ENCODE peak calls at places on chromosomes 13 and 19, in six cellular contexts. R is A549, M is SK-N-SH, S is H1, V is GM12878, N is K562. K is an unnamed sample.

GRCh38 chr19:18097993-18098890 is 664 bp downstream of the MAST3 start:
- DNase-seq in R (no peak), M (no peak), S (no peak), V (no peak), N (no peak), K (no peak)

GRCh38 chr19:12788682-12789097 is 2.6 kb upstream of the JUNB start:
- DNase-seq in R (peak), M (peak), S (no peak), V (peak), N (no peak), K (peak)

GRCh38 chr19:10567696-10568443 is 909 bp downstream of the CDKN2D start:
- DNase-seq in R (no peak), M (no peak), S (no peak), V (no peak), N (no peak), K (no peak)

GRCh38 chr13:112730157-112730671 is 40.4 kb downstream of the ATP11A start:
- DNase-seq in R (no peak), M (no peak), S (no peak), V (no peak), N (no peak), K (no peak)

GRCh38 chr13:53490732-53491131 is 462.1 kb downstream of the OLFM4 start:
- DNase-seq in R (no peak), M (no peak), S (no peak), V (no peak), N (no peak), K (no peak)

GRCh38 chr13:106597190-106597589 is 29.3 kb upstream of the ARGLU1 start:
- DNase-seq in R (no peak), M (no peak), S (no peak), V (no peak), N (no peak), K (no peak)

GRCh38 chr19:28465317-28466086 is 747.4 kb downstream of the UQCRFS1 start:
- DNase-seq in R (no peak), M (no peak), S (no peak), V (no peak), N (no peak), K (no peak)

GRCh38 chr13:28753208-28753892 is 34.6 kb upstream of the SLC46A3 start:
- DNase-seq in R (peak), M (no peak), S (no peak), V (no peak), N (no peak), K (peak)

GRCh38 chr19:44003461-44004134 is 841 bp downstream of the ZNF230 start:
- DNase-seq in R (no peak), M (no peak), S (no peak), V (no peak), N (peak), K (peak)

GRCh38 chr13:28983661-28984060 is 163.5 kb downstream of the MTUS2 start:
- DNase-seq in R (no peak), M (no peak), S (no peak), V (no peak), N (no peak), K (no peak)

GRCh38 chr13:54185785-54186184 is 1157.2 kb downstream of the OLFM4 start:
- DNase-seq in R (no peak), M (no peak), S (no peak), V (no peak), N (no peak), K (no peak)

GRCh38 chr13:46685006-46685730 is 111.8 kb downstream of the ESD start:
- DNase-seq in R (no peak), M (no peak), S (no peak), V (no peak), N (no peak), K (no peak)

GRCh38 chr19:19403373-19403901 is 2.0 kb upstream of the GATAD2A start:
- DNase-seq in R (no peak), M (no peak), S (no peak), V (no peak), N (no peak), K (no peak)

GRCh38 chr13:106533940-106534843 is 1.3 kb downstream of the EFNB2 start:
- DNase-seq in R (no peak), M (peak), S (no peak), V (no peak), N (no peak), K (no peak)

GRCh38 chr19:2477141-2477710 is 1.3 kb downstream of the GADD45B start:
- DNase-seq in R (no peak), M (no peak), S (no peak), V (no peak), N (no peak), K (no peak)

GRCh38 chr19:4911314-4911713 is 2.0 kb downstream of the UHRF1 start:
- DNase-seq in R (no peak), M (no peak), S (no peak), V (no peak), N (no peak), K (no peak)

GRCh38 chr19:37537391-37537947 is 30.7 kb downstream of the ZNF793 start:
- DNase-seq in R (no peak), M (no peak), S (no peak), V (no peak), N (no peak), K (no peak)

GRCh38 chr19:46239193-46239767 is 9.7 kb downstream of the IGFL1 start:
- DNase-seq in R (no peak), M (no peak), S (no peak), V (no peak), N (no peak), K (no peak)

GRCh38 chr19:7272856-7273578 is 21.2 kb downstream of the INSR start:
- DNase-seq in R (no peak), M (no peak), S (no peak), V (peak), N (no peak), K (no peak)

GRCh38 chr13:94999871-95000270 is 287.5 kb upstream of the SOX21 start:
- DNase-seq in R (no peak), M (no peak), S (no peak), V (no peak), N (no peak), K (no peak)

GRCh38 chr13:45989607-45990006 is 62.9 kb downstream of the ZC3H13 start:
- DNase-seq in R (no peak), M (no peak), S (no peak), V (no peak), N (no peak), K (no peak)

GRCh38 chr19:17041994-17042393 is 15.4 kb upstream of the CPAMD8 start:
- DNase-seq in R (no peak), M (no peak), S (no peak), V (no peak), N (no peak), K (no peak)

GRCh38 chr19:1584500-1585242 is 8.0 kb downstream of the MBD3 start:
- DNase-seq in R (no peak), M (no peak), S (no peak), V (no peak), N (no peak), K (no peak)

GRCh38 chr19:1668339-1669123 is 16.1 kb upstream of the TCF3 start:
- DNase-seq in R (no peak), M (no peak), S (no peak), V (no peak), N (no peak), K (no peak)

GRCh38 chr13:109569938-109570711 is 216.3 kb downstream of the IRS2 start:
- DNase-seq in R (no peak), M (no peak), S (no peak), V (peak), N (no peak), K (no peak)

GRCh38 chr19:1837625-1838105 is 10.6 kb downstream of the REXO1 start:
- DNase-seq in R (no peak), M (peak), S (no peak), V (no peak), N (peak), K (peak)

GRCh38 chr19:15526408-15526807 is 18.1 kb downstream of the CYP4F22 start:
- DNase-seq in R (no peak), M (no peak), S (no peak), V (no peak), N (no peak), K (no peak)

GRCh38 chr19:1106841-1107654 is 3.3 kb downstream of the GPX4 start:
- DNase-seq in R (peak), M (no peak), S (no peak), V (no peak), N (no peak), K (peak)

GRCh38 chr13:99250977-99251825 is 7.0 kb downstream of the GPR18 start:
- DNase-seq in R (no peak), M (no peak), S (no peak), V (no peak), N (no peak), K (no peak)

GRCh38 chr19:50804420-50805272 is 14.4 kb downstream of the ACP4 start:
- DNase-seq in R (peak), M (peak), S (peak), V (peak), N (peak), K (peak)

GRCh38 chr19:6674868-6675305 is 4.9 kb upstream of the TNFSF14 start:
- DNase-seq in R (peak), M (no peak), S (peak), V (peak), N (peak), K (no peak)

GRCh38 chr19:39046037-39046821 is 13.9 kb upstream of the FBXO27 start:
- DNase-seq in R (peak), M (no peak), S (no peak), V (no peak), N (no peak), K (peak)

GRCh38 chr19:9431475-9431874 is 3.9 kb downstream of the ZNF266 start:
- DNase-seq in R (no peak), M (peak), S (peak), V (no peak), N (peak), K (no peak)
- TF ChIP-seq CHD2 in R (no peak), M (no peak), S (no peak), V (no peak), N (no peak), K (no peak)

DNA sequence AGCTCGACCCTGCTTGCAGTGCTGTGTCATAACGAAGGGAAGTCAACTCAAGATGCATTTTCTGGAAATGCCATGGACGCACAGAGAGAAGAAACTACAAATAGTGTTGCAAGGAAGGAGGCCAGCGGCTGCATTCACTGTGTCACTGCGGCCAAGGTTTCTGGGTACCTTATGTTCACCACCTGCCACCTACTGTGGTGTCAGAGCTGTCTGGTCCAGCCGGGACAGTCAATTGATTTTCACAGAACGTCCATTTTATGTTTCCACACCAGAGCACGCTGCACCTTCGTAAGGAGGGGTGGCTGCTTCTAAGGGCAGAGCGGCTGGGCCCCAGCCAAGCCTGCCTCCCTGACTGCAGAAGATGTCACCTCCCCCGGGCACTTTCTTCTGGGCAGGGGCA is 17.7 kb downstream of the TSHZ3 start:
- DNase-seq in R (no peak), M (no peak), S (no peak), V (no peak), N (no peak), K (no peak)
- TF ChIP-seq CHD2 in R (no peak), M (no peak), S (no peak), V (no peak), N (no peak), K (no peak)

GRCh38 chr13:23180711-23181110 is at the start of gene SGCG:
- DNase-seq in R (no peak), M (no peak), S (no peak), V (no peak), N (no peak), K (no peak)

DNA sequence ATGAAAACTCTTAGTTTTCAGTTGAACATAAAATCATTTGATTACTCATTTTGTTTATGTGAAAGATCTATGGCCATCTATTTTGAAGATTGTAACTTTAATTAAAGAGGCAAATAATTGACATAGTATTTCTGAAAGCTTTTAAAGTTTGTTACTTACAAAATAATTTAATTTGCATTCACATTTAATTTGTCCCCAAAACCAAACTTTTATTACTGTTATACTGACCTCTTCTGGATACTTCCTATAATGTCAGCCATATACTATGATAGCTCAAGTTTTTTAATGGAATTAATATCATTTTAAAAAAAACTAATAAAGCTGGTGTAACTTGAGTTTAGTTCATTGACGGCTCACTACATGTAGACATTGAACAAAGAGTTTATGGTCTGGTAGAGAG is 4.9 kb upstream of the SGCG start:
- DNase-seq in R (no peak), M (no peak), S (no peak), V (no peak), N (no peak), K (no peak)
- TF ChIP-seq CHD2 in R (no peak), M (no peak), S (no peak), V (no peak), N (no peak), K (no peak)

GRCh38 chr19:47573076-47574026 is at the start of gene ZNF541:
- DNase-seq in R (no peak), M (peak), S (no peak), V (no peak), N (peak), K (no peak)
- TF ChIP-seq CHD2 in R (no peak), M (no peak), S (no peak), V (no peak), N (no peak), K (no peak)

GRCh38 chr13:36710396-36710795 is 36.6 kb downstream of the SERTM1 start:
- DNase-seq in R (no peak), M (no peak), S (no peak), V (no peak), N (no peak), K (no peak)
- TF ChIP-seq CHD2 in R (no peak), M (no peak), S (no peak), V (no peak), N (no peak), K (no peak)

DNA sequence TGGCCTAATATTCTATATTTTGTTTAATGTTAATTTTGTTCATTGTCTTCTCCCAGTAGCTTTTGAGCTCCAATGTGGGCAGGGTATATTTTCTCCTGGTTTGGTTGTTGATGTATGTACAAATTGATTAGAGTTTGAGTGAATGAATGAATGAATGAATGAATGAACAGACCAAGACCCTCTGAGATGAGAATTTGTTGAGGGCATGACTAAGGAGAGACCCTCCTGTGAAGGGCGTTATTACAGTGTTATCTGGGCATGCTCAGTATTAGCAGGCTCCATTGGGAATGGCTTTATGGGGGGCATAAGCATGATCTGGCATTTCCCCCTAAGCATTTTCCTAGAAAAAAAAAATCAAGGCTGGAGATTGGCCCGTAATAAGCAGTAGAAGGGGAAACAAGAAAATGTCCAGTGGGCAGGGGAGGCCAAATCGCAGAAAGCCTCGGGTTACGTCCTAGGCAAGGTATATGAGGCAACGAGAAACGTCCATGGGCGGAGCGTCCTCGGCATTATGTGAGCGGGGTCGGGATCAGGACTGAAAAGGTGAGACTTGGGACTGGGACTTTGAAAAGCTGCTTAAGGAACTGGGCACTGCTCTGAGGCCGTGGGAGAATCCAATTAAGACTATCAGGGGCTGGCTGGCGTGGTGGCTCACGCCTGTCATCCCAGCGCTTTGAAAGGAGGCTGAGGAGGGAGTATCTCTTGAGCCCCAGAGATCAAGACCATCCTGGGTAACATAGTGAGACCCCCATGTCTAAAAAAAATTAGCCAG is 904 bp upstream of the ARHGAP33 start:
- DNase-seq in R (peak), M (no peak), S (no peak), V (no peak), N (no peak), K (no peak)
- TF ChIP-seq CHD2 in R (no peak), M (no peak), S (no peak), V (no peak), N (no peak), K (no peak)

GRCh38 chr13:89490661-89491060 is 1819.5 kb downstream of the SLITRK5 start:
- DNase-seq in R (no peak), M (no peak), S (no peak), V (no peak), N (no peak), K (no peak)

GRCh38 chr13:89486065-89486464 is 1814.9 kb downstream of the SLITRK5 start:
- DNase-seq in R (no peak), M (peak), S (no peak), V (no peak), N (no peak), K (no peak)

DNA sequence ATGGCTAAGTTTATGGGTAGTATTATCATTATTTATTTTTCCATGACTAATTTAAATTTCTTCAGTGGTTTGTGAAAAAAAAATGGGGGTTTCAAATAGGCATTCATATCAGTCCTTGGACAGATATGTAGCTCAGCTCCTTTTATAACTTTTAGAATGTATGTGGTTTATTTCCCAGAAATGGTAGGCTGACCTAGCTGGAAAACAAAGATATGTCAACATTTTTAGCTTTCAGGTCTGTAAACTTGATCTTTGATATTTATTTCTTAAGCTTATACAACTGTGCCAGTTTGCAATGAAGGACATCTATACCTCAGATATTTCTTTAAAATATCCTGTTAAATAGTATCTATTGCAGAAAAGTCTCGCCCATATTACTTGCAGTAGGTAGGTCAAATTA is 1815.5 kb downstream of the SLITRK5 start:
- DNase-seq in R (no peak), M (no peak), S (no peak), V (no peak), N (no peak), K (no peak)
- TF ChIP-seq CHD2 in R (no peak), M (no peak), S (no peak), V (no peak), N (no peak), K (no peak)

GRCh38 chr19:41998246-41999020 is 4.4 kb upstream of the ATP1A3 start:
- DNase-seq in R (peak), M (peak), S (no peak), V (no peak), N (peak), K (peak)
- TF ChIP-seq CHD2 in R (no peak), M (no peak), S (no peak), V (no peak), N (no peak), K (no peak)